ENCODE peak calls at places on chromosome 12, in ten cellular contexts. R is T-helper 1 cell; H is Caco-2; X is cardiac fibroblast; C is GM04504; G is stimulated activated CD4-positive, alpha-beta T cell treated with anti-CD3 and anti-CD28 coated beads, Interleukin-2, amount 100 ng/mL, for 48 hours; E is NCI-H2081; M is HTR-8/SVneo; V is DMS153; F is iris pigment epithelial cell. P is an unnamed sample.

GRCh38 chr12:30450872-30451271 is 244.8 kb downstream of the IPO8 start:
- DNase-seq in M (no peak), R (no peak), V (no peak), G (no peak), F (peak), H (no peak), C (no peak), X (peak), E (no peak), P (no peak)

GRCh38 chr12:93317227-93317626 is 60.5 kb upstream of the NUDT4 start:
- DNase-seq in H (peak), F (no peak), X (no peak), M (no peak), C (no peak), G (no peak), V (peak), R (no peak), E (no peak), P (no peak)

GRCh38 chr12:63869656-63870055 is 25.2 kb downstream of the SRGAP1 start:
- DNase-seq in C (no peak), F (peak), X (no peak), R (no peak), G (no peak), H (no peak), E (no peak), M (no peak), V (no peak), P (no peak)

GRCh38 chr12:12338528-12339168 is 11.4 kb downstream of the MANSC1 start:
- DNase-seq in X (peak), V (no peak), E (no peak), R (no peak), H (peak), C (no peak), G (no peak), M (no peak), F (peak), P (no peak)

GRCh38 chr12:66189476-66189823 is 436 bp downstream of the IRAK3 start:
- DNase-seq in M (no peak), C (no peak), V (no peak), F (no peak), E (no peak), X (no peak), R (no peak), H (no peak), G (no peak), P (no peak)

GRCh38 chr12:575948-576612 is 87.2 kb downstream of the NINJ2 start:
- DNase-seq in E (peak), C (no peak), M (peak), G (peak), X (peak), V (peak), R (peak), H (peak), F (peak), P (peak)

GRCh38 chr12:124436366-124436765 is 131.0 kb downstream of the NCOR2 start:
- DNase-seq in E (no peak), V (no peak), X (no peak), F (no peak), H (no peak), R (no peak), M (no peak), C (no peak), G (no peak), P (no peak)

GRCh38 chr12:79662046-79662811 is 28.5 kb downstream of the PAWR start:
- DNase-seq in E (no peak), M (no peak), H (no peak), C (no peak), R (no peak), F (peak), G (no peak), X (no peak), V (no peak), P (no peak)

GRCh38 chr12:72274926-72275325 is 2.8 kb downstream of the TRHDE start:
- DNase-seq in V (no peak), E (no peak), X (peak), G (no peak), C (no peak), H (no peak), R (no peak), M (no peak), F (peak), P (peak)

GRCh38 chr12:123131291-123131831 is 19.5 kb downstream of the PITPNM2 start:
- DNase-seq in F (no peak), H (no peak), G (no peak), C (no peak), R (no peak), M (no peak), E (no peak), X (peak), V (no peak), P (no peak)

GRCh38 chr12:121202407-121203355 is 7.2 kb upstream of the P2RX4 start:
- DNase-seq in M (no peak), F (no peak), R (no peak), G (no peak), X (no peak), H (no peak), C (no peak), V (no peak), E (peak), P (peak)

GRCh38 chr12:12902036-12902435 is 10.7 kb downstream of the GPRC5A start:
- DNase-seq in F (peak), V (no peak), M (no peak), G (no peak), H (no peak), E (no peak), R (no peak), X (peak), C (no peak), P (no peak)

GRCh38 chr12:95674088-95674595 is 116.4 kb downstream of the NTN4 start:
- DNase-seq in H (no peak), X (no peak), E (peak), R (no peak), V (peak), F (no peak), M (no peak), C (no peak), G (no peak), P (no peak)

GRCh38 chr12:28759334-28759733 is 389.7 kb upstream of the FAR2 start:
- DNase-seq in M (no peak), X (no peak), E (no peak), F (peak), H (no peak), C (no peak), G (no peak), R (no peak), V (peak), P (no peak)

GRCh38 chr12:125129592-125130255 is 64.5 kb downstream of the AACS start:
- DNase-seq in C (no peak), R (no peak), G (no peak), F (no peak), X (no peak), V (no peak), E (no peak), H (no peak), M (no peak), P (no peak)

GRCh38 chr12:11877869-11878780 is 192.6 kb upstream of the BCL2L14 start:
- DNase-seq in H (no peak), G (no peak), C (no peak), F (peak), V (peak), M (peak), R (no peak), X (peak), E (peak), P (no peak)

GRCh38 chr12:48966177-48966890 is 5.2 kb downstream of the WNT10B start:
- DNase-seq in G (no peak), X (no peak), M (no peak), C (no peak), H (no peak), F (no peak), R (no peak), E (no peak), V (no peak), P (no peak)

GRCh38 chr12:109580272-109580671 is 6.7 kb downstream of the MVK start:
- DNase-seq in R (no peak), G (no peak), C (no peak), V (no peak), H (no peak), E (no peak), X (no peak), F (no peak), M (no peak), P (no peak)

GRCh38 chr12:21516281-21516680 is 9.8 kb upstream of the SPX start:
- DNase-seq in E (no peak), M (no peak), F (no peak), H (no peak), C (no peak), X (no peak), G (no peak), V (no peak), R (no peak), P (no peak)

GRCh38 chr12:10372534-10372931 is 17.3 kb downstream of the KLRK1 start:
- DNase-seq in V (no peak), F (no peak), X (no peak), R (no peak), C (no peak), M (no peak), G (no peak), H (peak), E (peak), P (no peak)

GRCh38 chr12:44889162-44889561 is 13.0 kb upstream of the NELL2 start:
- DNase-seq in E (no peak), V (no peak), R (no peak), X (no peak), C (no peak), H (no peak), F (peak), G (no peak), M (no peak), P (no peak)

GRCh38 chr12:77980782-77981181 is 150.1 kb downstream of the NAV3 start:
- DNase-seq in X (peak), G (no peak), M (no peak), R (no peak), E (no peak), C (no peak), V (no peak), F (peak), H (no peak), P (no peak)

GRCh38 chr12:123056053-123056452 is 75.6 kb downstream of the ARL6IP4 start:
- DNase-seq in V (no peak), F (peak), H (no peak), C (no peak), G (no peak), M (peak), X (no peak), R (no peak), E (no peak), P (no peak)

GRCh38 chr12:124867389-124867930 is 3.8 kb upstream of the SCARB1 start:
- DNase-seq in C (no peak), X (peak), M (no peak), V (peak), H (no peak), R (no peak), F (peak), E (no peak), G (no peak), P (no peak)

GRCh38 chr12:57615637-57616036 is 4.4 kb downstream of the ARHGEF25 start:
- DNase-seq in V (no peak), M (no peak), C (no peak), F (no peak), R (no peak), G (no peak), H (no peak), E (no peak), X (no peak), P (no peak)

GRCh38 chr12:111309584-111309983 is 59.3 kb downstream of the PHETA1 start:
- DNase-seq in V (no peak), R (no peak), E (no peak), C (no peak), H (no peak), M (no peak), F (no peak), G (no peak), X (no peak), P (no peak)

GRCh38 chr12:50185975-50186663 is 18.9 kb upstream of the CERS5 start:
- DNase-seq in X (peak), C (no peak), R (no peak), G (no peak), H (no peak), E (peak), F (no peak), M (no peak), V (no peak), P (no peak)

GRCh38 chr12:12128665-12129064 is 57.9 kb downstream of the BCL2L14 start:
- DNase-seq in H (no peak), M (no peak), F (no peak), G (no peak), E (no peak), X (no peak), V (no peak), C (no peak), R (no peak), P (no peak)

GRCh38 chr12:118103601-118104382 is at the start of gene VSIG10:
- DNase-seq in X (peak), R (no peak), E (peak), F (peak), H (peak), G (no peak), V (peak), M (peak), C (peak), P (peak)

GRCh38 chr12:81520064-81520945 is 238.8 kb downstream of the PPFIA2 start:
- DNase-seq in V (no peak), E (no peak), R (no peak), M (no peak), X (no peak), H (no peak), F (peak), C (no peak), G (no peak), P (no peak)

GRCh38 chr12:24901975-24902461 is 46.9 kb downstream of the BCAT1 start:
- DNase-seq in C (no peak), V (no peak), X (no peak), G (no peak), E (peak), M (no peak), F (peak), H (no peak), R (no peak), P (no peak)

GRCh38 chr12:52581481-52581880 is 7.8 kb upstream of the KRT74 start:
- DNase-seq in V (peak), E (peak), F (peak), X (peak), M (no peak), R (no peak), G (no peak), H (peak), C (peak), P (no peak)

GRCh38 chr12:21891763-21892217 is 49.4 kb downstream of the ABCC9 start:
- DNase-seq in V (no peak), G (no peak), C (no peak), E (no peak), F (no peak), M (no peak), R (no peak), X (peak), H (no peak), P (no peak)